ENCODE peak calls at places on chromosomes 13 and 19, in four cellular contexts. One of them, this sample, is unnamed.

GRCh38 chr13:105814219-105814901 is 721.1 kb downstream of the EFNB2 start:
- DNase-seq in heart right ventricle: no peak
- DNase-seq in HepG2: no peak
- DNase-seq in heart left ventricle: no peak
- DNase-seq in this sample: no peak

GRCh38 chr13:43271152-43271551 is 247.8 kb downstream of the DNAJC15 start:
- DNase-seq in heart right ventricle: no peak
- DNase-seq in HepG2: no peak
- DNase-seq in heart left ventricle: no peak
- DNase-seq in this sample: no peak

GRCh38 chr19:43595999-43596841 is at the start of the genes IRGQ and ZNF576:
- DNase-seq in heart right ventricle: peak
- DNase-seq in HepG2: peak
- DNase-seq in heart left ventricle: peak
- DNase-seq in this sample: peak

GRCh38 chr13:50457430-50458393 is 385.8 kb downstream of the DLEU7 start:
- DNase-seq in heart right ventricle: no peak
- DNase-seq in HepG2: no peak
- DNase-seq in heart left ventricle: no peak
- DNase-seq in this sample: no peak

GRCh38 chr13:79859756-79860155 is 378.8 kb downstream of the NDFIP2 start:
- DNase-seq in heart right ventricle: no peak
- DNase-seq in HepG2: no peak
- DNase-seq in heart left ventricle: no peak
- DNase-seq in this sample: no peak

GRCh38 chr19:39705578-39706188 is 1.4 kb downstream of the LGALS14 start:
- DNase-seq in heart right ventricle: no peak
- DNase-seq in HepG2: no peak
- DNase-seq in heart left ventricle: no peak
- DNase-seq in this sample: no peak

GRCh38 chr19:53002479-53002878 is 11.2 kb upstream of the ERVV-1 start:
- DNase-seq in heart right ventricle: no peak
- DNase-seq in HepG2: no peak
- DNase-seq in heart left ventricle: no peak
- DNase-seq in this sample: no peak

GRCh38 chr13:42110410-42111155 is 62.1 kb downstream of the DGKH start:
- DNase-seq in heart right ventricle: no peak
- DNase-seq in HepG2: peak
- DNase-seq in heart left ventricle: no peak
- DNase-seq in this sample: peak

GRCh38 chr13:99332456-99332855 is 25.3 kb upstream of the GPR183 start:
- DNase-seq in heart right ventricle: no peak
- DNase-seq in HepG2: peak
- DNase-seq in heart left ventricle: no peak
- DNase-seq in this sample: no peak

GRCh38 chr13:24541127-24541475 is 28.5 kb upstream of the PARP4 start:
- DNase-seq in heart right ventricle: no peak
- DNase-seq in HepG2: no peak
- DNase-seq in heart left ventricle: no peak
- DNase-seq in this sample: no peak

GRCh38 chr19:11152318-11153062 is 3.1 kb downstream of the SPC24 start:
- DNase-seq in heart right ventricle: peak
- DNase-seq in HepG2: no peak
- DNase-seq in heart left ventricle: peak
- DNase-seq in this sample: peak

GRCh38 chr19:3606690-3607289 is at the start of gene TBXA2R:
- DNase-seq in heart right ventricle: peak
- DNase-seq in HepG2: no peak
- DNase-seq in heart left ventricle: peak
- DNase-seq in this sample: peak

GRCh38 chr13:51223284-51224270 is 1.4 kb downstream of the FAM124A start:
- DNase-seq in heart right ventricle: no peak
- DNase-seq in HepG2: no peak
- DNase-seq in heart left ventricle: no peak
- DNase-seq in this sample: no peak

GRCh38 chr19:10812902-10813404 is 23.1 kb downstream of the TMED1 start:
- DNase-seq in heart right ventricle: no peak
- DNase-seq in HepG2: no peak
- DNase-seq in heart left ventricle: peak
- DNase-seq in this sample: peak

GRCh38 chr13:20136781-20137703 is 23.8 kb downstream of the GJA3 start:
- DNase-seq in heart right ventricle: peak
- DNase-seq in HepG2: peak
- DNase-seq in heart left ventricle: no peak
- DNase-seq in this sample: peak

GRCh38 chr19:13119654-13120053 is 1.6 kb downstream of the NACC1 start:
- DNase-seq in heart right ventricle: no peak
- DNase-seq in HepG2: no peak
- DNase-seq in heart left ventricle: no peak
- DNase-seq in this sample: no peak

GRCh38 chr19:6138066-6138465 is 2.6 kb downstream of the ACSBG2 start:
- DNase-seq in heart right ventricle: no peak
- DNase-seq in HepG2: no peak
- DNase-seq in heart left ventricle: no peak
- DNase-seq in this sample: no peak

GRCh38 chr13:29411493-29411892 is 184.0 kb downstream of the SLC7A1 start:
- DNase-seq in heart right ventricle: no peak
- DNase-seq in HepG2: no peak
- DNase-seq in heart left ventricle: no peak
- DNase-seq in this sample: peak

GRCh38 chr19:1222394-1222793 is 15.4 kb downstream of the CBARP start:
- DNase-seq in heart right ventricle: no peak
- DNase-seq in HepG2: no peak
- DNase-seq in heart left ventricle: no peak
- DNase-seq in this sample: no peak

GRCh38 chr19:48385461-48386087 is 5.8 kb downstream of the KDELR1 start:
- DNase-seq in heart right ventricle: no peak
- DNase-seq in HepG2: no peak
- DNase-seq in heart left ventricle: no peak
- DNase-seq in this sample: no peak

GRCh38 chr19:32012206-32012605 is 333.2 kb upstream of the ZNF507 start:
- DNase-seq in heart right ventricle: no peak
- DNase-seq in HepG2: peak
- DNase-seq in heart left ventricle: no peak
- DNase-seq in this sample: no peak

GRCh38 chr19:7294571-7295212 is 478 bp upstream of the INSR start:
- DNase-seq in heart right ventricle: peak
- DNase-seq in HepG2: peak
- DNase-seq in heart left ventricle: peak
- DNase-seq in this sample: no peak

GRCh38 chr19:31515931-31516330 is 166.7 kb upstream of the TSHZ3 start:
- DNase-seq in heart right ventricle: no peak
- DNase-seq in HepG2: no peak
- DNase-seq in heart left ventricle: no peak
- DNase-seq in this sample: peak

GRCh38 chr13:92954746-92955145 is 271.9 kb upstream of the GPC6 start:
- DNase-seq in heart right ventricle: no peak
- DNase-seq in HepG2: no peak
- DNase-seq in heart left ventricle: no peak
- DNase-seq in this sample: no peak

GRCh38 chr13:24512208-24513068 is at the start of gene PARP4:
- DNase-seq in heart right ventricle: peak
- DNase-seq in HepG2: peak
- DNase-seq in heart left ventricle: peak
- DNase-seq in this sample: peak

GRCh38 chr13:111556496-111556895 is 236.1 kb downstream of the TEX29 start:
- DNase-seq in heart right ventricle: no peak
- DNase-seq in HepG2: no peak
- DNase-seq in heart left ventricle: no peak
- DNase-seq in this sample: no peak
- TF ChIP-seq CTCF in heart right ventricle: no peak
- TF ChIP-seq CTCF in HepG2: no peak
- TF ChIP-seq CTCF in heart left ventricle: no peak
- TF ChIP-seq CTCF in this sample: no peak

GRCh38 chr19:17748884-17749638 is 2.2 kb upstream of the FCHO1 start:
- DNase-seq in heart right ventricle: no peak
- DNase-seq in HepG2: no peak
- DNase-seq in heart left ventricle: no peak
- DNase-seq in this sample: no peak
- H3K4me3 ChIP-seq in heart right ventricle: no peak
- H3K4me3 ChIP-seq in HepG2: no peak
- H3K4me3 ChIP-seq in heart left ventricle: no peak
- H3K4me3 ChIP-seq in this sample: no peak

DNA sequence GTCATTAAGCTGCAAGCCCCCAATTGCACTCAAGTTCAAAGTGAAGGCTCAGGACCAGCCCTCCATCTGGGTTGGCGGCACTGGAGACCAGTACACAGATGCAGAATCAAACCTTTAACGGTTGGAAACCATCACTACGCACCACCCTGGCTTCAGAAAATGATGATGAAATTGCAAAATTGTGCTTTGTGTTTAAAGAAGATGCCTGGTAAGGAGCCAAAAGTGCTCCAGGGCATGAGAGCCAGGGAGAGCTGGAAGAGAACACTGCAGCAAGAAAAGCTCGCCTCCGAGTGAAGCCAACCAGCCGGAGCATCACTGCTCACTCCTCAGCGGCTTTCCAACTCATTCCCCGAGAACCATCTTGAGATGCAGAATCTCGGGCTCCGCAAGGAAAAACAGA is 219.8 kb downstream of the RAP2A start:
- DNase-seq in heart right ventricle: no peak
- DNase-seq in HepG2: no peak
- DNase-seq in heart left ventricle: no peak
- DNase-seq in this sample: no peak
- TF ChIP-seq CTCF in heart right ventricle: no peak
- TF ChIP-seq CTCF in HepG2: no peak
- TF ChIP-seq CTCF in heart left ventricle: no peak
- TF ChIP-seq CTCF in this sample: no peak

DNA sequence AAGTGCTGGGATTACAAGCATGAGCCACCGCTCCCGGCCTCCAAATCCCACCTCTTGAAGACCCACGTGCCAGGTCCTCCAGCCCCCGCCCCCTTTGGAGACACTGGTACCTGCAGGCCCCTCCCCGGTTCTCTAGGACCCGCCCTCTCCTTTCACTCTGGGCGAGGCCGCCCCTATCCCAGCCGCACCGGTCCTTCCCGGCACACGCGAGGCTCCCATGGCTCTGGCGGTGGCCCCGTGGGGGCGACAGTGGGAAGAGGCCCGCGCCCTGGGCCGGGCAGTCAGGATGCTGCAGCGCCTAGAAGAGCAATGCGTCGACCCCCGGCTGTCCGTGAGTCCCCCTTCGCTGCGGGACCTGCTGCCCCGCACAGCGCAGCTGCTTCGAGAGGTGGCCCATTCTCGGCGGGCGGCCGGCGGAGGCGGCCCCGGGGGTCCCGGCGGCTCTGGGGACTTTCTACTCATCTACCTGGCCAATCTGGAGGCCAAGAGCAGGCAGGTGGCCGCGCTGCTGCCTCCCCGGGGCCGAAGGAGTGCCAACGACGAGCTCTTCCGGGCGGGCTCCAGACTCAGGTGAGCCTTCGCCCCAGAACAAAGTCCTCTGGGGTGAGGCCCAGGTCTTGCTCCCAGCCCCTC is at the start of gene CBLC:
- DNase-seq in heart right ventricle: no peak
- DNase-seq in HepG2: peak
- DNase-seq in heart left ventricle: no peak
- DNase-seq in this sample: no peak
- H3K4me3 ChIP-seq in heart right ventricle: no peak
- H3K4me3 ChIP-seq in HepG2: peak
- H3K4me3 ChIP-seq in heart left ventricle: no peak
- H3K4me3 ChIP-seq in this sample: no peak